ENCODE peak calls at places on chromosomes 4 and X, in six cellular contexts. One of them, this sample, is unnamed.

GRCh38 chr4:76987153-76987562 is 37.6 kb downstream of the SEPTIN11 start:
- DNase-seq in GM03348: peak
- DNase-seq in stimulated activated naive CD8-positive, alpha-beta T cell treated with anti-CD3 and anti-CD28 coated beads, Interleukin-15, Interleukin-2, amounts not matched to agents 100 U/mL and 50 U/mL, for 24 hours: no peak
- DNase-seq in activated T-cell treated with anti-CD3 and anti-CD28 coated beads for 24 hours: no peak
- DNase-seq in osteoblast: no peak
- DNase-seq in glutamatergic neuron: no peak
- DNase-seq in this sample: no peak

GRCh38 chrX:18674417-18674787 is 2.5 kb upstream of the RS1 start:
- DNase-seq in osteoblast: no peak
- DNase-seq in activated T-cell treated with anti-CD3 and anti-CD28 coated beads for 24 hours: no peak
- DNase-seq in glutamatergic neuron: peak
- DNase-seq in GM03348: peak
- DNase-seq in stimulated activated naive CD8-positive, alpha-beta T cell treated with anti-CD3 and anti-CD28 coated beads, Interleukin-15, Interleukin-2, amounts not matched to agents 100 U/mL and 50 U/mL, for 24 hours: peak
- DNase-seq in this sample: no peak

GRCh38 chr4:106708604-106708876 is 327.6 kb downstream of the DKK2 start:
- DNase-seq in glutamatergic neuron: no peak
- DNase-seq in activated T-cell treated with anti-CD3 and anti-CD28 coated beads for 24 hours: no peak
- DNase-seq in GM03348: no peak
- DNase-seq in stimulated activated naive CD8-positive, alpha-beta T cell treated with anti-CD3 and anti-CD28 coated beads, Interleukin-15, Interleukin-2, amounts not matched to agents 100 U/mL and 50 U/mL, for 24 hours: no peak
- DNase-seq in osteoblast: no peak
- DNase-seq in this sample: peak

GRCh38 chr4:183816882-183817509 is 88.1 kb upstream of the STOX2 start:
- DNase-seq in activated T-cell treated with anti-CD3 and anti-CD28 coated beads for 24 hours: no peak
- DNase-seq in glutamatergic neuron: no peak
- DNase-seq in stimulated activated naive CD8-positive, alpha-beta T cell treated with anti-CD3 and anti-CD28 coated beads, Interleukin-15, Interleukin-2, amounts not matched to agents 100 U/mL and 50 U/mL, for 24 hours: no peak
- DNase-seq in GM03348: no peak
- DNase-seq in osteoblast: no peak
- DNase-seq in this sample: no peak

GRCh38 chr4:101101072-101101471 is 246.3 kb downstream of the PPP3CA start:
- DNase-seq in GM03348: no peak
- DNase-seq in activated T-cell treated with anti-CD3 and anti-CD28 coated beads for 24 hours: no peak
- DNase-seq in glutamatergic neuron: no peak
- DNase-seq in stimulated activated naive CD8-positive, alpha-beta T cell treated with anti-CD3 and anti-CD28 coated beads, Interleukin-15, Interleukin-2, amounts not matched to agents 100 U/mL and 50 U/mL, for 24 hours: no peak
- DNase-seq in osteoblast: no peak
- DNase-seq in this sample: no peak

GRCh38 chrX:46882266-46882665 is 30.0 kb upstream of the JADE3 start:
- DNase-seq in osteoblast: no peak
- DNase-seq in GM03348: no peak
- DNase-seq in stimulated activated naive CD8-positive, alpha-beta T cell treated with anti-CD3 and anti-CD28 coated beads, Interleukin-15, Interleukin-2, amounts not matched to agents 100 U/mL and 50 U/mL, for 24 hours: no peak
- DNase-seq in glutamatergic neuron: no peak
- DNase-seq in activated T-cell treated with anti-CD3 and anti-CD28 coated beads for 24 hours: no peak
- DNase-seq in this sample: no peak

GRCh38 chr4:18180892-18181291 is 159.3 kb upstream of the LCORL start:
- DNase-seq in GM03348: no peak
- DNase-seq in osteoblast: no peak
- DNase-seq in activated T-cell treated with anti-CD3 and anti-CD28 coated beads for 24 hours: no peak
- DNase-seq in glutamatergic neuron: no peak
- DNase-seq in stimulated activated naive CD8-positive, alpha-beta T cell treated with anti-CD3 and anti-CD28 coated beads, Interleukin-15, Interleukin-2, amounts not matched to agents 100 U/mL and 50 U/mL, for 24 hours: no peak
- DNase-seq in this sample: no peak

GRCh38 chr4:7806080-7806630 is 133.5 kb downstream of the AFAP1 start:
- DNase-seq in activated T-cell treated with anti-CD3 and anti-CD28 coated beads for 24 hours: no peak
- DNase-seq in stimulated activated naive CD8-positive, alpha-beta T cell treated with anti-CD3 and anti-CD28 coated beads, Interleukin-15, Interleukin-2, amounts not matched to agents 100 U/mL and 50 U/mL, for 24 hours: no peak
- DNase-seq in glutamatergic neuron: peak
- DNase-seq in osteoblast: peak
- DNase-seq in GM03348: no peak
- DNase-seq in this sample: peak

This sample was measured in globus pallidus.